ENCODE peak calls at places on chromosomes 3 and 15, in six cellular contexts. One of them, this sample, is unnamed.

GRCh38 chr3:138389841-138390581 is 41.6 kb downstream of the MRAS start:
- DNase-seq in NCI-H1436: no peak
- DNase-seq in HL-60: no peak
- DNase-seq in T1000: peak; percentile 49
- DNase-seq in HCT116: peak; percentile 76
- DNase-seq in amniotic stem cell: peak; percentile 67
- DNase-seq in this sample: no peak

GRCh38 chr3:171566803-171567422 is 106.7 kb upstream of the TNIK start:
- DNase-seq in NCI-H1436: peak; percentile 70
- DNase-seq in HL-60: no peak
- DNase-seq in T1000: no peak
- DNase-seq in HCT116: peak; percentile 28
- DNase-seq in amniotic stem cell: peak; percentile 6
- DNase-seq in this sample: peak; percentile 9

GRCh38 chr3:46931631-46932441 is 44.7 kb downstream of the CCDC12 start:
- DNase-seq in NCI-H1436: no peak
- DNase-seq in HL-60: no peak
- DNase-seq in T1000: no peak
- DNase-seq in HCT116: no peak
- DNase-seq in amniotic stem cell: no peak
- DNase-seq in this sample: no peak

GRCh38 chr3:143428351-143428750 is 308.8 kb downstream of the CHST2 start:
- DNase-seq in NCI-H1436: no peak
- DNase-seq in HL-60: no peak
- DNase-seq in T1000: no peak
- DNase-seq in HCT116: no peak
- DNase-seq in amniotic stem cell: no peak
- DNase-seq in this sample: no peak

GRCh38 chr3:114498779-114499370 is 205.0 kb downstream of the TIGIT start:
- DNase-seq in NCI-H1436: peak; percentile 91
- DNase-seq in HL-60: no peak
- DNase-seq in T1000: peak; percentile 12
- DNase-seq in HCT116: peak; percentile 94
- DNase-seq in amniotic stem cell: peak; percentile 22
- DNase-seq in this sample: no peak

GRCh38 chr3:175068587-175068986 is 209.5 kb downstream of the NAALADL2 start:
- DNase-seq in NCI-H1436: no peak
- DNase-seq in HL-60: no peak
- DNase-seq in T1000: no peak
- DNase-seq in HCT116: no peak
- DNase-seq in amniotic stem cell: no peak
- DNase-seq in this sample: no peak

GRCh38 chr3:150631515-150632221 is 28.5 kb downstream of the SELENOT start:
- DNase-seq in NCI-H1436: no peak
- DNase-seq in HL-60: no peak
- DNase-seq in T1000: no peak
- DNase-seq in HCT116: no peak
- DNase-seq in amniotic stem cell: no peak
- DNase-seq in this sample: no peak

GRCh38 chr3:9036327-9037112 is 73.2 kb upstream of the RAD18 start:
- DNase-seq in NCI-H1436: no peak
- DNase-seq in HL-60: no peak
- DNase-seq in T1000: no peak
- DNase-seq in HCT116: no peak
- DNase-seq in amniotic stem cell: no peak
- DNase-seq in this sample: peak; percentile 17

GRCh38 chr15:74410502-74410901 is 23.3 kb downstream of the SEMA7A start:
- DNase-seq in NCI-H1436: no peak
- DNase-seq in HL-60: no peak
- DNase-seq in T1000: no peak
- DNase-seq in HCT116: no peak
- DNase-seq in amniotic stem cell: no peak
- DNase-seq in this sample: no peak

GRCh38 chr3:49351521-49352011 is 6.6 kb downstream of the GPX1 start:
- DNase-seq in NCI-H1436: no peak
- DNase-seq in HL-60: peak; percentile 68
- DNase-seq in T1000: no peak
- DNase-seq in HCT116: no peak
- DNase-seq in amniotic stem cell: peak; percentile 64
- DNase-seq in this sample: no peak

GRCh38 chr15:68612979-68613740 is 34.4 kb downstream of the CORO2B start:
- DNase-seq in NCI-H1436: no peak
- DNase-seq in HL-60: no peak
- DNase-seq in T1000: no peak
- DNase-seq in HCT116: no peak
- DNase-seq in amniotic stem cell: no peak
- DNase-seq in this sample: no peak

GRCh38 chr3:56839784-56840724 is 38.3 kb upstream of the ARHGEF3 start:
- DNase-seq in NCI-H1436: no peak
- DNase-seq in HL-60: no peak
- DNase-seq in T1000: peak; percentile 15
- DNase-seq in HCT116: no peak
- DNase-seq in amniotic stem cell: peak; percentile 40
- DNase-seq in this sample: no peak

GRCh38 chr15:55708720-55709119 is 34.2 kb downstream of the PRTG start:
- DNase-seq in NCI-H1436: no peak
- DNase-seq in HL-60: no peak
- DNase-seq in T1000: no peak
- DNase-seq in HCT116: no peak
- DNase-seq in amniotic stem cell: no peak
- DNase-seq in this sample: no peak